ENCODE peak calls at places on chromosomes 13 and 19, in four cellular contexts. U, S, O and N are unnamed samples.

GRCh38 chr19:32246032-32246431 is 99.4 kb upstream of the ZNF507 start:
- DNase-seq in S (no peak), U (no peak), O (no peak), N (no peak)

GRCh38 chr13:20160346-20161274 is at the start of gene GJA3:
- DNase-seq in O (no peak), U (no peak), S (peak; percentile 39), N (no peak)

GRCh38 chr13:51838235-51838846 is 6.6 kb downstream of the TMEM272 start:
- DNase-seq in S (peak; percentile 65), U (no peak), O (no peak), N (no peak)

GRCh38 chr13:61779456-61779855 is 363.8 kb upstream of the PCDH20 start:
- DNase-seq in S (no peak), U (no peak), O (no peak), N (no peak)

GRCh38 chr13:44174769-44175425 is 198.7 kb upstream of the SERP2 start:
- DNase-seq in S (peak; percentile 76), O (no peak), U (no peak), N (no peak)

GRCh38 chr19:51457351-51458013 is 772 bp downstream of the SIGLEC8 start:
- DNase-seq in O (no peak), S (no peak), U (no peak), N (no peak)

GRCh38 chr19:38429055-38429810 is 3.2 kb upstream of the RASGRP4 start:
- DNase-seq in O (no peak), U (no peak), S (no peak), N (no peak)

GRCh38 chr13:44132710-44133109 is 240.9 kb upstream of the SERP2 start:
- DNase-seq in S (peak; percentile 71), U (no peak), O (peak; percentile 21), N (peak; percentile 36)

GRCh38 chr13:35818577-35819165 is 312.5 kb downstream of the DCLK1 start:
- DNase-seq in O (no peak), S (peak; percentile 60), U (no peak), N (peak; percentile 9)

GRCh38 chr13:97043302-97043701 is 49.0 kb upstream of the OXGR1 start:
- DNase-seq in O (no peak), U (no peak), S (no peak), N (no peak)

GRCh38 chr13:71278512-71278911 is 588.5 kb downstream of the DACH1 start:
- DNase-seq in U (no peak), S (no peak), O (no peak), N (no peak)

GRCh38 chr13:24203726-24204295 is 43.3 kb downstream of the SPATA13 start:
- DNase-seq in S (peak; percentile 50), U (no peak), O (no peak), N (no peak)

GRCh38 chr13:97188207-97188606 is 33.9 kb upstream of the MBNL2 start:
- DNase-seq in O (no peak), U (no peak), S (no peak), N (no peak)

GRCh38 chr13:114320065-114320464 is 5.8 kb downstream of the CHAMP1 start:
- DNase-seq in O (no peak), U (no peak), S (no peak), N (no peak)

GRCh38 chr19:30536975-30537374 is 164.8 kb downstream of the ZNF536 start:
- DNase-seq in U (no peak), S (no peak), O (no peak), N (no peak)

GRCh38 chr19:40528078-40528477 is 48.6 kb upstream of the SHKBP1 start:
- DNase-seq in S (no peak), O (no peak), U (no peak), N (no peak)

GRCh38 chr13:70080030-70080429 is 27.6 kb upstream of the ATXN8OS start:
- DNase-seq in U (no peak), S (no peak), O (no peak), N (no peak)

GRCh38 chr13:97344250-97345175 is 89.5 kb upstream of the RAP2A start:
- DNase-seq in U (no peak), O (peak; percentile 63), S (peak; percentile 61), N (peak; percentile 26)

DNA sequence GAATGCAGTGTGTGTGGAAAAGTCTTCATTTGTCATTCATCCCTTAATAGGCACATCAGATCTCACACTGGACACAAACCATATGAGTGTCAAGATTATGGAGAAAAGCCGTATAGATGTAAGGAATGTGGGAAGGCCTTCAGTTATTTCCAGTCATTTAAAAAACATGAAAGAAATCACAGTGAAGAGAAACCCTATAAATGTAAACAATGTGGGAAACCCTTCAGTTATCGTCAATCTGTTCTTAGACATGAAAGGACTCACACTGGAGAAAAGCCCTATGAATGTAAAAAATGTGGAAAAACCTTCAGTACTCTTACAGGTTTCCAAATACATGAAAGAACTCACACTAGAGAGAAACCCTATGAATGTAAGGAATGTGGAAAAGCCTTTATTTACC is 45.3 kb downstream of the ZNF136 start:
- DNase-seq in S (no peak), U (no peak), O (no peak), N (no peak)
- TF ChIP-seq POLR2A in S (no peak), U (no peak), O (no peak), N (no peak)

DNA sequence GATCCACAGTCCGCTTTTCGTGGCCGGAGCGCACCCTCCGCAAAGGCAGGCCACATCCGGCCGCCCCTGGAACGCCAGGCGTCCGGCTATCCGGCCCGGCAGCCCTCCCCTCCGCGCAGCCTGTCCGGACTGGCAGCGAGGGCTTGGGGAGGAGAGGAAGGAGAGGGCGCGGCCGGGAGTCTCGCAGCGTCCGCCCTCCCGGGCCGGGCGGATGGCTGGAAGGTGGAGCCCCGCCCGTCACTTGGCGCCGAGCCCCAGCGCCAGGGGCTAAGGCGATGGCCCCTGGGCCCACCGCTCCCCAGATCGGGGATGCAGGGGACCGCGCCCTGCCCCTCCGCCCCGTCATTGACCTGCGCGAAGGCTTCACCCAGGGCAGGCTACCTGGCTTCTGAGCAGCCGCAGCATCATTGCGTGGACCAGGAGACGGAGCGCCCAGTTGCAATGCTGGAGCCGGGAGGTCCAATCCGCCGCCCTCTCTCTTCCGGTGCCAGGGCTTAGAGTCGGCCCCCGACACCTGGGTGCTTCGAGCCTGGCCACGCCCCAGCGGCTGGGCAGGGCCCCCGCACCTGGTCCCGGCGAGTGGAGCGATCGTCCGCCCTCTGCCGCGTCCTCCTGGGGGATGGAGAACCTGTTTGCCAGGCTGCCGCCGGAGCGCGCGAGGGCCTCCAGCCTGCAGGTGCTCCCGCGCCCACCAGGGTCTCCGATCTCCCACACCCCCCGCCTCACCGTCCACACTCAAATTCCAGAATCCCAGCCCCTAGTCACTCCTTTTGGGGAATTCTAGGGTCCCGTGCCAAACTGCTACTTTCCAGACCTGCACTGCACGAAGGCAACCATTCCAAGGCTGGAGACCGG is at the start of gene FUT1:
- DNase-seq in O (peak; percentile 76), S (no peak), U (peak; percentile 61), N (peak; percentile 82)
- TF ChIP-seq POLR2A in O (no peak), S (no peak), U (no peak), N (no peak)

GRCh38 chr13:29594310-29594709 is 1.2 kb downstream of the SLC7A1 start:
- DNase-seq in S (peak; percentile 91), U (no peak), O (peak; percentile 60), N (peak; percentile 36)
- TF ChIP-seq POLR2A in S (peak; percentile 62), U (peak; percentile 50), O (peak; percentile 47), N (no peak)

GRCh38 chr19:18683955-18684641 is 618 bp downstream of the CRTC1 start:
- DNase-seq in S (no peak), U (no peak), O (no peak), N (no peak)
- TF ChIP-seq POLR2A in S (no peak), U (no peak), O (no peak), N (peak; percentile 0)

DNA sequence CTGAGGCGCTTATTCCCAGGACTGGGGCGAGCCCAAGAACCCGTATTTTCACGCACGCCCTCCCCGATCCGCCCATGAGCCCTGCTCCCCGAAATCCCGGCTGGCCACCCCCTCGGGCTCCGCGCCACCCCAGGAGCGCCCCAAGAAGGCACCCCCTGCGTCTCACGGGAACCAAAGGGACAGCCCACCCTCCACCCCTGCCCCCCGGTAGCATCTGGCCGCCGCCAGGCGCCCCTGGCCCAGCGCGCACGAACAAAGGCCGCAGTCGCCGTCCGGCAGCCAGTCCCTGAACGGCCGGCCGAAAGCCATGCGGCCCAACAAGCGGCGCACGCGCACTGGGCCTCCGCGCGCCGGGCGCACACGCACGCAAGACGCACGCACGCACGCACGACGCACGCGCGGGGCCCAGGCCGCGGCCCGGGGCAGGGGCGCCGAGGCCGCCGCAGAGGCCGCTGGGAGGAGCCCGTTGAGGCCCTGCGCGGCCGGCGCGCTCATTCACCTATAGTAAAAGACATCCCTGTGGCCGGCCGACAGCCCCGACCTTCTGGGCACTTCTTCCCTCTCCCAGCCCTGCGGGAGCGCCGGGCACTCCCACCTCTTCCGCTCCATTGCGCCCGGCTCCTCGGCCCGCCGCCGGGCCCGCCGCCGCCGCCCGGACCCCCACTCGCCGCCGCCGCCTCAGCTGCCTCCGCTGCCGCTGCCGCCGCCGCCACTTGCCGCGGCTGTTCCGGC is 476 bp downstream of the MBD3 start:
- DNase-seq in S (peak; percentile 87), U (peak; percentile 41), O (peak; percentile 90), N (peak; percentile 91)
- TF ChIP-seq POLR2A in S (peak; percentile 94), U (peak; percentile 94), O (peak; percentile 77), N (peak; percentile 94)

GRCh38 chr19:17504456-17504855 is 7.0 kb upstream of the PGLS start:
- DNase-seq in U (no peak), S (no peak), O (no peak), N (no peak)
- TF ChIP-seq POLR2A in U (no peak), S (no peak), O (no peak), N (no peak)

GRCh38 chr19:19192910-19193423 is 909 bp downstream of the RFXANK start:
- DNase-seq in U (no peak), S (no peak), O (no peak), N (no peak)

GRCh38 chr19:19193926-19194325 is 1.9 kb downstream of the RFXANK start:
- DNase-seq in O (no peak), S (no peak), U (no peak), N (no peak)

GRCh38 chr19:19186742-19187141 is 5.2 kb downstream of the BORCS8 start:
- DNase-seq in O (no peak), U (no peak), S (no peak), N (no peak)

GRCh38 chr19:19191920-19192882 is at the start of the genes BORCS8 and RFXANK:
- DNase-seq in S (peak; percentile 98), U (peak; percentile 98), O (peak; percentile 100), N (peak; percentile 94)
- TF ChIP-seq POLR2A in S (no peak), U (no peak), O (peak; percentile 69), N (peak; percentile 66)

GRCh38 chr19:19387108-19387507 is 18.4 kb upstream of the GATAD2A start:
- DNase-seq in U (no peak), O (no peak), S (no peak), N (no peak)

GRCh38 chr19:19384486-19384885 is 21.0 kb upstream of the GATAD2A start:
- DNase-seq in O (no peak), S (no peak), U (no peak), N (no peak)

GRCh38 chr19:19386373-19386869 is 19.1 kb upstream of the GATAD2A start:
- DNase-seq in S (no peak), O (peak; percentile 28), U (no peak), N (no peak)

GRCh38 chr19:19385900-19386339 is 19.6 kb upstream of the GATAD2A start:
- DNase-seq in U (no peak), O (no peak), S (no peak), N (peak; percentile 47)

GRCh38 chr19:19385131-19385899 is 20.2 kb upstream of the GATAD2A start:
- DNase-seq in U (peak; percentile 100), O (peak; percentile 100), S (peak; percentile 100), N (peak; percentile 96)
- TF ChIP-seq POLR2A in U (peak; percentile 80), O (peak; percentile 80), S (peak; percentile 74), N (peak; percentile 45)